ENCODE peak calls at places on chromosomes 2 and 18, in eight cellular contexts. I is tibial artery, K is foreskin keratinocyte, Q is neural crest cell, P is progenitor cell of endocrine pancreas, U is breast epithelium, H is endothelial cell, J is GM10248. X is an unnamed sample.

GRCh38 chr2:9769171-9770005 is 73.9 kb upstream of the TAF1B start:
- DNase-seq in Q (no peak), U (peak), P (no peak), K (no peak), H (no peak), J (peak), I (peak), X (no peak)

GRCh38 chr2:62306751-62307468 is 111.0 kb downstream of the B3GNT2 start:
- DNase-seq in H (no peak), Q (no peak), P (no peak), I (no peak), K (peak), J (no peak), U (peak), X (no peak)

GRCh38 chr18:323253-323622 is 55.4 kb upstream of the THOC1 start:
- DNase-seq in U (no peak), J (no peak), P (no peak), H (no peak), K (no peak), Q (no peak), I (no peak), X (no peak)

GRCh38 chr2:16012029-16012596 is 71.8 kb downstream of the MYCN start:
- DNase-seq in J (no peak), U (no peak), H (no peak), K (no peak), Q (no peak), P (no peak), I (no peak), X (no peak)

GRCh38 chr18:80249217-80250093 is 2.1 kb upstream of the PARD6G start:
- DNase-seq in I (no peak), U (no peak), K (peak), P (no peak), H (no peak), J (no peak), Q (no peak), X (no peak)

GRCh38 chr2:205524656-205525055 is 157.6 kb upstream of the NRP2 start:
- DNase-seq in I (no peak), P (no peak), U (no peak), J (no peak), Q (no peak), H (no peak), K (peak), X (no peak)

GRCh38 chr2:157052685-157053224 is 204.8 kb upstream of the GALNT5 start:
- DNase-seq in K (peak), U (no peak), I (no peak), Q (no peak), J (no peak), H (no peak), P (no peak), X (no peak)

GRCh38 chr2:173386441-173387044 is 31.9 kb downstream of the CDCA7 start:
- DNase-seq in P (no peak), Q (no peak), K (no peak), U (no peak), I (no peak), H (no peak), J (no peak), X (no peak)

GRCh38 chr18:12251311-12251710 is 2.9 kb upstream of the CIDEA start:
- DNase-seq in J (no peak), I (no peak), H (no peak), K (no peak), Q (no peak), P (no peak), U (no peak), X (no peak)

GRCh38 chr2:8392098-8392844 is 289.6 kb upstream of the ID2 start:
- DNase-seq in J (no peak), H (no peak), P (no peak), K (no peak), U (no peak), Q (no peak), I (no peak), X (no peak)

GRCh38 chr2:235988271-235989015 is 179.7 kb downstream of the GBX2 start:
- DNase-seq in K (no peak), U (no peak), J (no peak), I (no peak), Q (no peak), P (no peak), H (no peak), X (no peak)

GRCh38 chr2:235984552-235984951 is 183.6 kb downstream of the GBX2 start:
- DNase-seq in P (no peak), I (no peak), U (no peak), J (no peak), Q (no peak), K (no peak), H (no peak), X (no peak)

GRCh38 chr2:235989591-235989990 is 178.6 kb downstream of the GBX2 start:
- DNase-seq in K (no peak), H (no peak), J (no peak), U (no peak), Q (no peak), P (no peak), I (no peak), X (no peak)

GRCh38 chr2:235992024-235992423 is 176.2 kb downstream of the GBX2 start:
- DNase-seq in H (no peak), I (no peak), J (no peak), U (no peak), P (no peak), K (no peak), Q (no peak), X (no peak)

DNA sequence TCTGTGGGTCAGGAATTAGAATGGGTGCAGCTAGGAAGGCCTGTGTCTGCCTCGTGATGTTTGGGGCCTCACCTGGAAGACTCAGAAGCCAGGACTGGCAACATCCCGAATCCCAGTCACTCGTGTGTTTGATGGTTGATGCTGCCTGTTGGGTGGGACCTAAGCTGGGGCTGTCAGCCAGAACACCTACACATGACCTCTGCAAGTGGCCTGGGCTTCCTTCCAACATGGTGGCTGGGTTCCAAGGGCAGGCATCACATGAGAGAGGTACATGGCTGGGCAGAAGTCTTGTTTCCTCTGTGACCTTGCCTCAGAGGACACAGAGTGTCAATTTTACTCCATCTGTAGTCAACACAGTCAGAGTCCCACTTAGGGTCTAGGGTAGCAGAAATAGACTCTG is 177.8 kb downstream of the GBX2 start:
- DNase-seq in Q (no peak), I (no peak), P (no peak), U (no peak), H (no peak), J (no peak), K (no peak), X (no peak)
- TF ChIP-seq CTCF in Q (no peak), I (no peak), P (no peak), U (no peak), H (no peak), J (no peak), K (no peak), X (no peak)

GRCh38 chr2:84285056-84285747 is 173.9 kb downstream of the SUCLG1 start:
- DNase-seq in U (no peak), Q (no peak), H (no peak), I (no peak), J (no peak), K (peak), P (no peak), X (no peak)
- TF ChIP-seq CTCF in U (no peak), Q (no peak), H (no peak), I (no peak), J (no peak), K (no peak), P (no peak), X (no peak)

DNA sequence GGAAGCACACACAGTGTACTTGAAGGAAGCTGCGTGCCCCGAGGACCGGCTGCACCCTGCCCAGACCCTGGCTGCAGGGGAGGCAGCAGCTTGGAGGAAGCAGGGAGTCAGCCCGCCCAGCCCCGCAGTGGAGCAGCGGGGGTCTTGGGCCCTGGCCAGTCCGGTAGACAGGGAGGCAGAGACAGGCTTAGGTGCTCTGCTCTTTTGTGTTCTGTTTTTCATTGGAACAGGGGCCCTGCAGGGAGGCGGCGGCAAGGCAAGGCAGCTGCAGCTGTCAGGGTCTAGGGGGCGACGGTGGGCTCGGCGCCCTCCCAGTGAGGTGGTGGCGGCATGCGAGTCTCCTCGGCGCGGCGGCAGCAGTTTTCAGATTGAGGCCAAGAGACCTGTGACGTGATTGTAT is 53.3 kb upstream of the TFCP2L1 start:
- DNase-seq in P (no peak), J (no peak), H (no peak), U (no peak), I (no peak), Q (no peak), K (no peak), X (no peak)
- TF ChIP-seq CTCF in P (no peak), J (no peak), H (no peak), U (no peak), I (no peak), Q (no peak), K (no peak), X (no peak)

GRCh38 chr18:48904086-48904485 is 46.7 kb downstream of the SMAD7 start:
- DNase-seq in J (no peak), K (no peak), H (no peak), P (no peak), Q (no peak), U (no peak), I (peak), X (no peak)

GRCh38 chr18:48902856-48903601 is 47.7 kb downstream of the SMAD7 start:
- DNase-seq in U (no peak), H (no peak), J (no peak), I (peak), P (no peak), K (no peak), Q (no peak), X (peak)

GRCh38 chr18:48900469-48900868 is 50.3 kb downstream of the SMAD7 start:
- DNase-seq in P (no peak), Q (no peak), H (no peak), K (no peak), I (no peak), U (no peak), J (no peak), X (no peak)

GRCh38 chr18:48901145-48902022 is 49.4 kb downstream of the SMAD7 start:
- DNase-seq in U (no peak), Q (no peak), J (no peak), K (no peak), P (no peak), I (no peak), H (no peak), X (peak)

DNA sequence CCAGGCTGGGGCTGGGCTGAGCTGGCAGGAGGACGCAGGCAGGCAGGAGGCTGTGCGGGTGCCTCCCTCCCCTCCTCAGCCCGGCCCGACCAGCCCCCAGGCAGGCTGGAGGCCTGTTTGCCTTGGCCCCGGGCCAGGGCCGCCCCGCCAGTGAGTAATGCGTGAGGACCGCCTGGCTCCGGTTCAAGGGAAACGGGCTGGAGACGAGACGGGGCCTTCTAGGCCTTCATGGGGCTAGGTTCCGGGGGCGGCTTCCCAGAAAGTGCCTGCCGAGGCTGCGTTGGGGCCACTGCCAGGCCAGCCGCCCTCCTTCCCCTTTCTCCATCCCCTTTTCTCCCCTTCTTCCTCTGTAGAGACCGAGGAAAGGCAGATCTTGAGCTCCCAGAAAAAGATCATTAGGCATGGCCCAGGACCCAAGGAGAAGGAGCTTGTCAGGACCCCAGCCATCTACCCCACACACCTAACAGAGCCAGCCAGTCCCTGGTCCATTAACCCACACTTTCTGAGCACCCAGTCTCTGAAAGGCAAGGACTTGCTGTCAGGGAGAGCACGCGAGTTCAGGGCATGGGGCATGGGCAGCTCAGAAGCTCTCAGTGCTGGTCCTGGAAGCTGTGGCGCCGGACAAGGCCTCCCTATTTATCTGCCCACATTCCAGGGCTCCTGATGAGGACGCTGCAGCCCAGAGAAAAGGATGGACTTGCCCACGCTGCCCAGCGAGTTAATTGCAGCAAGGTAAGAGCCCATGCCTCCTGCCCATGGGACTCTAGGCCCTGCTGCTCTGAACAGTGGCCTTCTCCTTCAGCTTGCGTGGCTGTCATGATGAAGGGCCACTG is 48.5 kb downstream of the SMAD7 start:
- DNase-seq in I (peak), H (no peak), U (peak), K (peak), J (no peak), Q (no peak), P (no peak), X (peak)
- TF ChIP-seq CTCF in I (no peak), H (no peak), U (no peak), K (no peak), J (no peak), Q (no peak), P (no peak), X (no peak)

GRCh38 chr18:3444954-3445353 is 5.0 kb upstream of the TGIF1 start:
- DNase-seq in J (no peak), U (no peak), Q (no peak), K (no peak), P (no peak), H (no peak), I (no peak), X (no peak)

GRCh38 chr18:3447895-3448844 is 1.8 kb upstream of the TGIF1 start:
- DNase-seq in H (peak), K (peak), U (peak), I (peak), J (peak), Q (peak), P (peak), X (peak)

GRCh38 chr18:3449702-3450357 is at the start of gene TGIF1:
- DNase-seq in K (peak), J (peak), P (peak), H (peak), I (peak), Q (peak), U (peak), X (peak)

GRCh38 chr18:3448845-3449701 is 899 bp upstream of the TGIF1 start:
- DNase-seq in I (peak), Q (peak), H (peak), J (peak), P (peak), K (peak), U (peak), X (peak)

DNA sequence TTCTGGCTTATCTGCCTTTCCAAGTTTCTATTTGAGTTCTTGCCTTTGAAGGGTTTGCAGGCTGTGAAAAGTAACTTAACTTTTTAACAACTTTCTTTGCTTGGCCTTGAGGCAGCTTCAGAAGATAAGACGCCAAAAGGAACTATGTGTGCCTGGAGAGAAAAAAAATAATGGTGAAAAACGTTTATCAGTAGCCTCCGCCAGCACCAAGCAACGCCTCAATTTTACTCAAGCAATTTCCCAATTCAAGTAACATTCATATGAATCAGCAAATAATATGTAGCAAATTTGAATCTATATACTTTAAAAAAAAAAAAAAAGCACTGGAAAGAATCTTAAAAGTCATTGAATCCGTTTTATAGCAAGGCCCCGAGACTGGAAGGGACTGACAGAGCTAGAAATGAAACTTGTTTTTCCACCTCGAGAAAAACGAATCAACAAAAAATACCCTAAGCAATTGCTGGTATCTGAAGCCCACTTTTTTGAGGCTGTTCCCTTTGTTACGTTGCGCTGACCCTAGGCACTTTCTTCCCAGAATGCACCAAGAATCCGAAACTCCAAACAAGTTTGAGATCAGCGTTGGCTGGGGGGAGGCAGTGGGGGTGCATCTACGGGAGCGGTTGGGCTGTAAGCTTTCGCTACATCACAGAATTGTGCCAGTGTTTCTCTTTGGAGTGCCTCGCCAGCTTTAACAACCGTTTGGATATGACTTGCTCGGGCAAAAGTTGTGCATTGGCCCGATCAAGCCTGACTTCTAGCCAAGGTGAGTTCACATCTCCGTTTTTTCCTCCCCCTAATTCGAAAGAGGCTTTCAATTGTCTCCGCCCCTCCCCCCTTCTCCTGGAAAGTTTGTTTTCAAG is 2.7 kb upstream of the TGIF1 start:
- DNase-seq in J (no peak), Q (peak), U (peak), K (peak), I (peak), H (peak), P (peak), X (peak)
- TF ChIP-seq CTCF in J (no peak), Q (no peak), U (no peak), K (no peak), I (no peak), H (no peak), P (no peak), X (no peak)